ENCODE peak calls at places on chromosomes 4 and X, in seven cellular contexts. J, O, I, N, Y, D and G are unnamed samples.

GRCh38 chrX:51336584-51336983 is 4.0 kb downstream of the NUDT10 start:
- DNase-seq in N (peak; percentile 13), O (peak; percentile 47), J (no peak), Y (no peak), D (no peak), I (no peak), G (peak; percentile 16)

GRCh38 chrX:151736685-151737084 is 2.1 kb downstream of the CNGA2 start:
- DNase-seq in D (no peak), J (no peak), N (no peak), O (no peak), Y (no peak), I (no peak), G (no peak)

GRCh38 chr4:11497972-11498371 is 69.3 kb upstream of the HS3ST1 start:
- DNase-seq in I (no peak), Y (no peak), D (no peak), O (no peak), N (no peak), J (no peak), G (no peak)

GRCh38 chrX:23317799-23318724 is 16.6 kb upstream of the PTCHD1 start:
- DNase-seq in Y (no peak), O (peak; percentile 13), J (no peak), N (no peak), I (no peak), D (peak; percentile 12), G (no peak)

GRCh38 chr4:187480146-187481145 is 515.1 kb upstream of the ZFP42 start:
- DNase-seq in O (no peak), D (no peak), J (no peak), Y (no peak), N (no peak), I (no peak), G (no peak)

GRCh38 chr4:137526681-137527080 is 5.6 kb downstream of the PCDH18 start:
- DNase-seq in I (no peak), J (no peak), N (no peak), O (no peak), Y (no peak), D (no peak), G (no peak)

GRCh38 chr4:128835498-128836222 is 26.2 kb downstream of the JADE1 start:
- DNase-seq in O (no peak), J (no peak), Y (no peak), N (no peak), D (peak; percentile 23), I (no peak), G (peak; percentile 65)

GRCh38 chr4:133483600-133484246 is 334.6 kb downstream of the PCDH10 start:
- DNase-seq in N (peak; percentile 43), Y (no peak), J (no peak), I (no peak), O (peak; percentile 31), D (no peak), G (no peak)

GRCh38 chr4:88623097-88623496 is 30.8 kb downstream of the HERC3 start:
- DNase-seq in O (peak; percentile 77), Y (no peak), D (no peak), N (peak; percentile 24), I (no peak), J (no peak), G (no peak)

GRCh38 chr4:124711469-124712416 is 789 bp downstream of the ANKRD50 start:
- DNase-seq in N (peak; percentile 41), Y (peak; percentile 79), I (peak; percentile 14), J (peak; percentile 38), D (peak; percentile 71), O (peak; percentile 83), G (peak; percentile 27)

GRCh38 chrX:20116087-20116574 is 576 bp downstream of the MAP7D2 start:
- DNase-seq in D (no peak), I (no peak), N (no peak), Y (no peak), O (peak; percentile 11), J (no peak), G (no peak)

GRCh38 chr4:81628489-81628888 is 156.8 kb upstream of the RASGEF1B start:
- DNase-seq in Y (no peak), O (no peak), I (no peak), D (no peak), N (peak; percentile 47), J (no peak), G (no peak)

GRCh38 chrX:129116651-129117050 is 406.6 kb downstream of the SMARCA1 start:
- DNase-seq in J (no peak), N (peak; percentile 65), I (no peak), D (no peak), Y (no peak), O (no peak), G (no peak)

GRCh38 chrX:27186671-27187070 is 276.5 kb downstream of the PPP4R3C start:
- DNase-seq in O (peak; percentile 50), D (peak; percentile 9), I (no peak), N (peak; percentile 13), J (no peak), Y (no peak), G (no peak)

GRCh38 chr4:20421586-20421985 is 169.9 kb downstream of the SLIT2 start:
- DNase-seq in Y (no peak), O (no peak), N (no peak), J (no peak), D (no peak), I (no peak), G (no peak)

GRCh38 chr4:108846568-108846967 is 83.7 kb upstream of the ETNPPL start:
- DNase-seq in I (no peak), N (no peak), Y (no peak), J (no peak), D (no peak), O (no peak), G (no peak)

GRCh38 chrX:13151806-13152510 is 107.5 kb upstream of the FAM9C start:
- DNase-seq in O (no peak), D (no peak), Y (no peak), N (no peak), J (no peak), I (no peak), G (no peak)

GRCh38 chrX:133980406-133980805 is 5.0 kb downstream of the GPC3 start:
- DNase-seq in J (no peak), Y (no peak), O (no peak), N (no peak), D (no peak), I (no peak), G (no peak)

GRCh38 chr4:110475881-110476818 is at the start of gene ENPEP:
- DNase-seq in O (no peak), J (no peak), D (peak; percentile 18), Y (peak; percentile 64), I (no peak), N (no peak), G (peak; percentile 31)

GRCh38 chr4:55183926-55184599 is 58.7 kb upstream of the KDR start:
- DNase-seq in N (no peak), D (no peak), Y (peak; percentile 76), I (no peak), O (peak; percentile 53), J (no peak), G (no peak)

GRCh38 chr4:65665951-65666523 is 4.3 kb downstream of the EPHA5 start:
- DNase-seq in D (no peak), Y (no peak), J (no peak), I (no peak), O (no peak), N (no peak), G (no peak)

GRCh38 chr4:14768449-14768848 is 233.8 kb upstream of the CPEB2 start:
- DNase-seq in D (no peak), O (no peak), J (no peak), N (no peak), Y (no peak), I (no peak), G (no peak)

GRCh38 chrX:76202471-76202870 is 29.6 kb downstream of the PBDC1 start:
- DNase-seq in O (no peak), Y (no peak), D (no peak), N (no peak), I (no peak), J (no peak), G (no peak)

GRCh38 chr4:105414316-105414715 is 59.5 kb downstream of the PPA2 start:
- DNase-seq in I (no peak), J (no peak), O (no peak), N (no peak), Y (no peak), D (no peak), G (no peak)

GRCh38 chr4:95314573-95314972 is 234.2 kb downstream of the UNC5C start:
- DNase-seq in O (no peak), N (no peak), I (no peak), J (no peak), D (no peak), Y (no peak), G (no peak)

GRCh38 chr4:103198111-103198765 is at the start of gene CENPE:
- DNase-seq in D (peak; percentile 88), J (peak; percentile 69), I (peak; percentile 75), Y (peak; percentile 88), N (peak; percentile 81), O (peak; percentile 88), G (peak; percentile 86)
- TF ChIP-seq POLR2A in D (no peak), J (peak; percentile 44), I (no peak), Y (no peak), N (peak; percentile 80), O (no peak), G (no peak)

DNA sequence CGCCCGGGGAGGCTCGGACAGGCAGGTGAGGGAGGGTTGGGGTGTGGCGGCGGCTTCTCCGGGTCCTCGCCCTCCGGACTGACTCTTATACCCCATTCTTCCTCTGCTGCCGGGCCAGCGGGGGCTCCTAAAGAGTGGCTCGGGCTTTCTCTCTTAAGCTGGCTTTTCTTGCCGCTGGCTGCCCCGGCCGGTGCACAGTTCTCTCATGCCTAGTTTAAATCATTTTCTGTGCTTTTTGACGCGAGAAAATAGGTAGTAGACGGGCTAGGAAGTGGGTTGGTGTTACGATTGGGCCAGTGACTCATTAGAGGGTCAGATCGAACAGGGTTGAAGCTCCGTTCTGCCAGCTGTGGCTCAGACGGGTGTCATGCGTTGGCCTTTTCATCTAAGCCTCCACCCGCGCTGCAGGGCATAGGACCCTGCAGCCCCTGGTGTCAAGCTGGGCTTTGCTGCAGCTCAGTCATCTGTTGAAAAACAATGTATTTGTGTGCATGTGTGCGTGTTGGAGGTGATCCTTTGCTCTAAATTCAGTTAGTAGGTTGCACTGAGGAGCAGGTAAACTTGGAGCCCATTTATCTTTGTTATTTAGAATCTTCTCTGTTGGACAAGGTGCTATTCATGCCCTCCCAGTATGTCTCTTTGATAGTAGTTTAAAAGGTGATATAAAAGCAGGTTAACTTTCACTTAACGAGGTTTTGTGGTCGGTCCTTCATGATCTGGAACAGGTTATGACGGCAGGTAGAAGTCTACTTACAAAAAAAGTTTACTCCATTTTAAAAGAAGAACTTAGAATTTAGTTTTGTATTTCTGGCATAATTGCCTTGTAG is 792 bp downstream of the BMP2K start:
- DNase-seq in I (peak; percentile 15), Y (peak; percentile 73), J (peak; percentile 3), D (peak; percentile 57), O (peak; percentile 16), N (peak; percentile 52), G (no peak)
- TF ChIP-seq CTCF in I (no peak), Y (no peak), J (no peak), D (no peak), O (no peak), N (no peak), G (no peak)

GRCh38 chrX:11407331-11408110 is 114.3 kb downstream of the AMELX start:
- DNase-seq in J (no peak), D (no peak), Y (no peak), O (no peak), I (no peak), N (no peak), G (no peak)
- TF ChIP-seq EP300 in J (no peak), D (no peak), Y (no peak), O (no peak), I (no peak), N (no peak), G (no peak)

DNA sequence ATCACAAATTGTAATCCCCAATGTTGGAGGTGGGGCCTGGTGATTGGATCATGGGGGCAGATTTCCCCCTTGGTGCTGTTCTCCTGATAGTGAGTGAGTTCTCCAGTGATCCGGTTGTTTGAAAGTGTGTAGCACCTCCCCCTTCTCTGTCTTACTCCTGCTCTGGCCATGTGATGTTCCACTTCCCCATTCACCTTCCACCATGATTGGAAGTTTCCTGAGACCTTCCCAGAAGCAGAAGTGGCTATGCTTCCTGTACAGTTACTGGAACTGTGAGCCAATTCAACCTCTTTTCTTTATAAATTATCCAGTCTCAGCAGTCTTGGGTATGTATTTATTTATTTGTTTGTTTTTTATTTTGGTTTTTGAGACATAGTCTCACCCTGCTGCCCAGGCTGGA is 143.2 kb downstream of the CPE start:
- DNase-seq in D (no peak), J (no peak), N (no peak), Y (no peak), I (no peak), O (no peak), G (no peak)
- TF ChIP-seq POLR2A in D (no peak), J (no peak), N (no peak), Y (no peak), I (no peak), O (no peak), G (no peak)